ENCODE peak calls at places on chromosomes 1 and 21, in five cellular contexts. One of them, this sample, is unnamed.
A peak's percentile ranks its signal among the peaks of the same experiment; 100 is the strongest.

GRCh38 chr1:21670059-21670881 is 1.1 kb upstream of the RAP1GAP start:
- DNase-seq in NCI-H1092: no peak
- DNase-seq in small intestine: no peak
- DNase-seq in ELR: no peak
- DNase-seq in SW480: peak; percentile 18
- DNase-seq in this sample: no peak

GRCh38 chr1:151540982-151541377 is 871 bp downstream of the TUFT1 start:
- DNase-seq in ELR: peak; percentile 50
- DNase-seq in small intestine: peak; percentile 59
- DNase-seq in NCI-H1092: no peak
- DNase-seq in SW480: peak; percentile 26
- DNase-seq in this sample: peak; percentile 62

GRCh38 chr1:229694053-229694693 is 68.1 kb downstream of the URB2 start:
- DNase-seq in NCI-H1092: peak; percentile 76
- DNase-seq in ELR: peak; percentile 34
- DNase-seq in small intestine: no peak
- DNase-seq in SW480: no peak
- DNase-seq in this sample: no peak

GRCh38 chr1:95027046-95027445 is 45.7 kb downstream of the ALG14 start:
- DNase-seq in SW480: no peak
- DNase-seq in NCI-H1092: no peak
- DNase-seq in ELR: no peak
- DNase-seq in small intestine: no peak
- DNase-seq in this sample: no peak

GRCh38 chr1:8189931-8190483 is 127.9 kb upstream of the SLC45A1 start:
- DNase-seq in SW480: peak; percentile 77
- DNase-seq in ELR: no peak
- DNase-seq in small intestine: no peak
- DNase-seq in NCI-H1092: no peak
- DNase-seq in this sample: peak; percentile 61

GRCh38 chr1:94061513-94062443 is 59.2 kb downstream of the ABCA4 start:
- DNase-seq in NCI-H1092: peak; percentile 32
- DNase-seq in SW480: peak; percentile 69
- DNase-seq in small intestine: peak; percentile 53
- DNase-seq in ELR: peak; percentile 82
- DNase-seq in this sample: peak; percentile 90

GRCh38 chr1:228059536-228060457 is 22.7 kb upstream of the ARF1 start:
- DNase-seq in small intestine: peak; percentile 97
- DNase-seq in NCI-H1092: no peak
- DNase-seq in ELR: peak; percentile 55
- DNase-seq in SW480: peak; percentile 93
- DNase-seq in this sample: peak; percentile 61

GRCh38 chr1:90458023-90458422 is 259.1 kb downstream of the BARHL2 start:
- DNase-seq in ELR: no peak
- DNase-seq in SW480: no peak
- DNase-seq in small intestine: no peak
- DNase-seq in NCI-H1092: no peak
- DNase-seq in this sample: no peak

GRCh38 chr1:216710598-216711333 is 12.5 kb downstream of the ESRRG start:
- DNase-seq in ELR: no peak
- DNase-seq in SW480: peak; percentile 70
- DNase-seq in NCI-H1092: no peak
- DNase-seq in small intestine: no peak
- DNase-seq in this sample: no peak

GRCh38 chr1:13760921-13761320 is 60.9 kb downstream of the PRDM2 start:
- DNase-seq in NCI-H1092: no peak
- DNase-seq in ELR: no peak
- DNase-seq in small intestine: no peak
- DNase-seq in SW480: no peak
- DNase-seq in this sample: peak; percentile 30

GRCh38 chr1:33641099-33641830 is 168.8 kb downstream of the ZSCAN20 start:
- DNase-seq in NCI-H1092: no peak
- DNase-seq in SW480: peak; percentile 45
- DNase-seq in ELR: peak; percentile 25
- DNase-seq in small intestine: peak; percentile 35
- DNase-seq in this sample: peak; percentile 45

GRCh38 chr1:51916587-51917405 is 38.3 kb upstream of the NRDC start:
- DNase-seq in small intestine: no peak
- DNase-seq in ELR: peak; percentile 60
- DNase-seq in NCI-H1092: no peak
- DNase-seq in SW480: no peak
- DNase-seq in this sample: no peak

GRCh38 chr1:183583466-183583865 is 6.8 kb downstream of the NCF2 start:
- DNase-seq in ELR: peak; percentile 19
- DNase-seq in NCI-H1092: no peak
- DNase-seq in small intestine: no peak
- DNase-seq in SW480: no peak
- DNase-seq in this sample: no peak

GRCh38 chr1:61397915-61398314 is 315.6 kb downstream of the NFIA start:
- DNase-seq in SW480: no peak
- DNase-seq in small intestine: no peak
- DNase-seq in NCI-H1092: no peak
- DNase-seq in ELR: no peak
- DNase-seq in this sample: no peak

GRCh38 chr1:227887697-227888403 is 59.9 kb downstream of the WNT9A start:
- DNase-seq in SW480: no peak
- DNase-seq in NCI-H1092: peak; percentile 41
- DNase-seq in small intestine: no peak
- DNase-seq in ELR: no peak
- DNase-seq in this sample: no peak

GRCh38 chr1:182159443-182159842 is 97.9 kb upstream of the ZNF648 start:
- DNase-seq in SW480: no peak
- DNase-seq in small intestine: no peak
- DNase-seq in ELR: no peak
- DNase-seq in NCI-H1092: no peak
- DNase-seq in this sample: no peak

GRCh38 chr1:115429242-115429641 is 91.2 kb upstream of the NGF start:
- DNase-seq in SW480: no peak
- DNase-seq in NCI-H1092: no peak
- DNase-seq in ELR: peak; percentile 88
- DNase-seq in small intestine: no peak
- DNase-seq in this sample: no peak

GRCh38 chr1:43274804-43275180 is 5.0 kb downstream of the TMEM125 start:
- DNase-seq in small intestine: no peak
- DNase-seq in NCI-H1092: no peak
- DNase-seq in SW480: no peak
- DNase-seq in ELR: no peak
- DNase-seq in this sample: no peak

GRCh38 chr21:14306143-14306907 is 76.6 kb downstream of the HSPA13 start:
- DNase-seq in small intestine: no peak
- DNase-seq in NCI-H1092: no peak
- DNase-seq in ELR: peak; percentile 25
- DNase-seq in SW480: peak; percentile 9
- DNase-seq in this sample: peak; percentile 8

GRCh38 chr21:27017251-27017650 is 50.4 kb upstream of the ADAMTS5 start:
- DNase-seq in small intestine: no peak
- DNase-seq in SW480: no peak
- DNase-seq in NCI-H1092: no peak
- DNase-seq in ELR: no peak
- DNase-seq in this sample: no peak

GRCh38 chr1:116411784-116412479 is 38.9 kb downstream of the ATP1A1 start:
- DNase-seq in ELR: peak; percentile 32
- DNase-seq in SW480: peak; percentile 87
- DNase-seq in small intestine: peak; percentile 59
- DNase-seq in NCI-H1092: no peak
- DNase-seq in this sample: peak; percentile 13

GRCh38 chr1:201480231-201481003 is 11.4 kb upstream of the PHLDA3 start:
- DNase-seq in small intestine: peak; percentile 92
- DNase-seq in NCI-H1092: peak; percentile 43
- DNase-seq in SW480: peak; percentile 94
- DNase-seq in ELR: peak; percentile 77
- DNase-seq in this sample: peak; percentile 84

GRCh38 chr1:153357853-153358690 is at the start of gene S100A9:
- DNase-seq in NCI-H1092: no peak
- DNase-seq in ELR: no peak
- DNase-seq in small intestine: no peak
- DNase-seq in SW480: no peak
- DNase-seq in this sample: no peak

GRCh38 chr1:55064071-55064581 is 24.8 kb downstream of the PCSK9 start:
- DNase-seq in ELR: peak; percentile 33
- DNase-seq in SW480: no peak
- DNase-seq in small intestine: no peak
- DNase-seq in NCI-H1092: peak; percentile 82
- DNase-seq in this sample: no peak

GRCh38 chr1:232904566-232904965 is 45.8 kb upstream of the NTPCR start:
- DNase-seq in small intestine: peak; percentile 51
- DNase-seq in ELR: peak; percentile 56
- DNase-seq in SW480: no peak
- DNase-seq in NCI-H1092: no peak
- DNase-seq in this sample: no peak

GRCh38 chr1:2875677-2876531 is 74.4 kb upstream of the TTC34 start:
- DNase-seq in ELR: no peak
- DNase-seq in small intestine: no peak
- DNase-seq in NCI-H1092: no peak
- DNase-seq in SW480: no peak
- DNase-seq in this sample: peak; percentile 36

GRCh38 chr1:193558491-193559028 is 372.1 kb upstream of the B3GALT2 start:
- DNase-seq in ELR: peak; percentile 88
- DNase-seq in small intestine: no peak
- DNase-seq in NCI-H1092: no peak
- DNase-seq in SW480: peak; percentile 31
- DNase-seq in this sample: peak; percentile 16

GRCh38 chr1:2413495-2414296 is 1.3 kb upstream of the PEX10 start:
- DNase-seq in small intestine: peak; percentile 31
- DNase-seq in SW480: peak; percentile 43
- DNase-seq in NCI-H1092: no peak
- DNase-seq in ELR: no peak
- DNase-seq in this sample: peak; percentile 23

GRCh38 chr1:62285984-62286481 is 33.2 kb downstream of the KANK4 start:
- DNase-seq in SW480: no peak
- DNase-seq in NCI-H1092: no peak
- DNase-seq in ELR: no peak
- DNase-seq in small intestine: peak; percentile 3
- DNase-seq in this sample: no peak

GRCh38 chr1:95021794-95022193 is 51.0 kb downstream of the ALG14 start:
- DNase-seq in NCI-H1092: no peak
- DNase-seq in small intestine: no peak
- DNase-seq in SW480: no peak
- DNase-seq in ELR: no peak
- DNase-seq in this sample: no peak

GRCh38 chr1:31579374-31579773 is 3.1 kb downstream of the TINAGL1 start:
- DNase-seq in NCI-H1092: no peak
- DNase-seq in small intestine: no peak
- DNase-seq in SW480: no peak
- DNase-seq in ELR: no peak
- DNase-seq in this sample: no peak

GRCh38 chr1:33818071-33818470 is 45.8 kb upstream of the HMGB4 start:
- DNase-seq in small intestine: peak; percentile 34
- DNase-seq in SW480: peak; percentile 90
- DNase-seq in ELR: no peak
- DNase-seq in NCI-H1092: no peak
- DNase-seq in this sample: no peak